ENCODE peak calls at places on chromosomes 4 and X, in seven cellular contexts. One of them, this sample, is unnamed.

GRCh38 chr4:8861576-8862279 is 9.9 kb downstream of the HMX1 start:
- DNase-seq in HepG2: no peak
- DNase-seq in H1: no peak
- DNase-seq in SK-N-SH: no peak
- DNase-seq in K562: no peak
- DNase-seq in GM12878: no peak
- DNase-seq in HCT116: no peak
- DNase-seq in this sample: no peak

GRCh38 chrX:3963980-3964379 is 250.5 kb upstream of the PRKX start:
- DNase-seq in H1: no peak
- DNase-seq in K562: no peak
- DNase-seq in HepG2: no peak
- DNase-seq in HCT116: no peak
- DNase-seq in SK-N-SH: no peak
- DNase-seq in GM12878: no peak
- DNase-seq in this sample: no peak

GRCh38 chr4:11954093-11954492 is 525.4 kb upstream of the HS3ST1 start:
- DNase-seq in SK-N-SH: no peak
- DNase-seq in HepG2: no peak
- DNase-seq in GM12878: no peak
- DNase-seq in H1: no peak
- DNase-seq in HCT116: peak; percentile 44
- DNase-seq in K562: no peak
- DNase-seq in this sample: peak; percentile 2

GRCh38 chr4:12446237-12446636 is 1017.5 kb upstream of the HS3ST1 start:
- DNase-seq in SK-N-SH: peak; percentile 12
- DNase-seq in HCT116: no peak
- DNase-seq in HepG2: no peak
- DNase-seq in K562: no peak
- DNase-seq in H1: no peak
- DNase-seq in GM12878: no peak
- DNase-seq in this sample: no peak

GRCh38 chr4:182478475-182478874 is 235.3 kb downstream of the TENM3 start:
- DNase-seq in HCT116: peak; percentile 16
- DNase-seq in K562: peak; percentile 22
- DNase-seq in GM12878: no peak
- DNase-seq in HepG2: peak; percentile 29
- DNase-seq in H1: no peak
- DNase-seq in SK-N-SH: peak; percentile 51
- DNase-seq in this sample: peak; percentile 39

GRCh38 chrX:12494400-12495138 is 296.6 kb upstream of the PRPS2 start:
- DNase-seq in GM12878: no peak
- DNase-seq in SK-N-SH: no peak
- DNase-seq in HCT116: no peak
- DNase-seq in HepG2: no peak
- DNase-seq in H1: no peak
- DNase-seq in K562: no peak
- DNase-seq in this sample: no peak

GRCh38 chrX:15864629-15865028 is 10.0 kb upstream of the AP1S2 start:
- DNase-seq in HCT116: no peak
- DNase-seq in SK-N-SH: no peak
- DNase-seq in K562: no peak
- DNase-seq in HepG2: no peak
- DNase-seq in H1: no peak
- DNase-seq in GM12878: no peak
- DNase-seq in this sample: no peak

GRCh38 chrX:31837445-31837844 is 765.6 kb upstream of the FTHL17 start:
- DNase-seq in K562: no peak
- DNase-seq in SK-N-SH: peak; percentile 12
- DNase-seq in HepG2: no peak
- DNase-seq in H1: no peak
- DNase-seq in GM12878: no peak
- DNase-seq in HCT116: no peak
- DNase-seq in this sample: no peak

GRCh38 chrX:42992199-42992943 is 214.4 kb upstream of the PPP1R2C start:
- DNase-seq in K562: no peak
- DNase-seq in H1: no peak
- DNase-seq in GM12878: no peak
- DNase-seq in HepG2: no peak
- DNase-seq in HCT116: no peak
- DNase-seq in SK-N-SH: no peak
- DNase-seq in this sample: no peak

GRCh38 chrX:153565996-153566580 is 32.9 kb downstream of the CCNQ start:
- DNase-seq in SK-N-SH: no peak
- DNase-seq in HepG2: no peak
- DNase-seq in H1: peak; percentile 52
- DNase-seq in GM12878: no peak
- DNase-seq in HCT116: no peak
- DNase-seq in K562: peak; percentile 28
- DNase-seq in this sample: no peak

GRCh38 chr4:165537028-165537648 is 158.3 kb downstream of the CPE start:
- DNase-seq in HepG2: peak; percentile 40
- DNase-seq in GM12878: no peak
- DNase-seq in HCT116: peak; percentile 51
- DNase-seq in SK-N-SH: peak; percentile 32
- DNase-seq in K562: peak; percentile 57
- DNase-seq in H1: no peak
- DNase-seq in this sample: peak; percentile 12

GRCh38 chr4:22970665-22971064 is 277.9 kb downstream of the GBA3 start:
- DNase-seq in GM12878: no peak
- DNase-seq in HepG2: no peak
- DNase-seq in K562: no peak
- DNase-seq in H1: no peak
- DNase-seq in HCT116: no peak
- DNase-seq in SK-N-SH: no peak
- DNase-seq in this sample: no peak

GRCh38 chr4:25862411-25863346 is at the start of gene SEL1L3:
- DNase-seq in HepG2: no peak
- DNase-seq in SK-N-SH: peak; percentile 84
- DNase-seq in HCT116: no peak
- DNase-seq in K562: peak; percentile 70
- DNase-seq in GM12878: no peak
- DNase-seq in H1: peak; percentile 74
- DNase-seq in this sample: peak; percentile 12

GRCh38 chrX:154409222-154409871 is at the start of gene DNASE1L1:
- DNase-seq in GM12878: no peak
- DNase-seq in K562: peak; percentile 93
- DNase-seq in SK-N-SH: no peak
- DNase-seq in HCT116: no peak
- DNase-seq in H1: peak; percentile 87
- DNase-seq in HepG2: peak; percentile 83
- DNase-seq in this sample: no peak

GRCh38 chr4:176139518-176139917 is 55.9 kb downstream of the SPATA4 start:
- DNase-seq in K562: no peak
- DNase-seq in GM12878: no peak
- DNase-seq in SK-N-SH: no peak
- DNase-seq in H1: no peak
- DNase-seq in HCT116: no peak
- DNase-seq in HepG2: no peak
- DNase-seq in this sample: no peak

GRCh38 chr4:2886161-2886560 is 42.5 kb downstream of the ADD1 start:
- DNase-seq in HepG2: no peak
- DNase-seq in K562: no peak
- DNase-seq in HCT116: no peak
- DNase-seq in H1: no peak
- DNase-seq in GM12878: no peak
- DNase-seq in SK-N-SH: no peak
- DNase-seq in this sample: no peak

GRCh38 chr4:70667710-70668535 is 1.6 kb upstream of the JCHAIN start:
- DNase-seq in SK-N-SH: no peak
- DNase-seq in HCT116: no peak
- DNase-seq in H1: no peak
- DNase-seq in GM12878: no peak
- DNase-seq in K562: no peak
- DNase-seq in HepG2: no peak
- DNase-seq in this sample: no peak

GRCh38 chr4:41148292-41148691 is 66.0 kb downstream of the APBB2 start:
- DNase-seq in GM12878: no peak
- DNase-seq in SK-N-SH: no peak
- DNase-seq in K562: no peak
- DNase-seq in H1: no peak
- DNase-seq in HepG2: no peak
- DNase-seq in HCT116: no peak
- DNase-seq in this sample: no peak

GRCh38 chrX:56314334-56314733 is 82.2 kb downstream of the KLF8 start:
- DNase-seq in GM12878: no peak
- DNase-seq in HepG2: no peak
- DNase-seq in SK-N-SH: no peak
- DNase-seq in K562: no peak
- DNase-seq in HCT116: no peak
- DNase-seq in H1: no peak
- DNase-seq in this sample: no peak

GRCh38 chr4:123453006-123453685 is 56.6 kb downstream of the SPRY1 start:
- DNase-seq in HepG2: no peak
- DNase-seq in GM12878: no peak
- DNase-seq in SK-N-SH: no peak
- DNase-seq in HCT116: no peak
- DNase-seq in K562: no peak
- DNase-seq in H1: no peak
- DNase-seq in this sample: no peak

GRCh38 chr4:140256941-140257340 is 103.0 kb upstream of the MAML3 start:
- DNase-seq in HepG2: peak; percentile 38
- DNase-seq in HCT116: no peak
- DNase-seq in K562: no peak
- DNase-seq in H1: no peak
- DNase-seq in GM12878: no peak
- DNase-seq in SK-N-SH: no peak
- DNase-seq in this sample: no peak

GRCh38 chrX:12872741-12873140 is 5.9 kb downstream of the TLR7 start:
- DNase-seq in H1: no peak
- DNase-seq in K562: no peak
- DNase-seq in HCT116: no peak
- DNase-seq in SK-N-SH: no peak
- DNase-seq in HepG2: no peak
- DNase-seq in GM12878: no peak
- DNase-seq in this sample: no peak

DNA sequence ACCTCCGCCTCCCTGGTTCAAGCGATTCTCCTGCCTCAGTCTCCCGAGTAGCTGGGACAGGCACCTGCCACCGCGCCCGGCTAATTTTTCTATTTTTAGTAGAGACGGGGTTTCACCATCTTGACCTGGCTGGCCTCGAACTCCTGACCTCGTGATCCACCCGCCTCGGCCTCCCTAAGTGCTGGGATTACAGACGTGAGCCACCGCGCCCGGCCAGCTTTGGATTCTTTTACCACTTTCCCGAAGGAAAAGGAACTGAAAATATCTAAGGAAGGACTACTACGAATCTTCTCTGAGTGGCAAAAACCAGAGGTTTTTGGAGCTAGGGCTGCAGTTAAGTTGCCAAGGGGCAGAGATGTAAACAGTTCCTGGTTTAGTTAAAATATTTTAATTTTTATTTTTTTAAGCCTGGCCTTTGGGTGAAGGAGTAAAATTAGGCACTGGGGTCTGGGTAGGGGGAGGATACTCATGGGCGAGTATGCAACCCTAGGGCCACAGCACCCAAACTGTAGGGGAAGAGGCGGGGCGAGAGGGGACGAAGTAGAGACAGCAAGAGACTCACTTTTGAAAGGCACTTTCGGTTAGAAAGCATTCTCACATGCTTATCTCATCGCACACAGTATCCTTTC is 525 bp upstream of the CISD2 start:
- DNase-seq in K562: peak; percentile 29
- DNase-seq in HCT116: no peak
- DNase-seq in GM12878: no peak
- DNase-seq in H1: no peak
- DNase-seq in SK-N-SH: no peak
- DNase-seq in HepG2: no peak
- DNase-seq in this sample: no peak
- TF ChIP-seq JUND in K562: peak; percentile 10
- TF ChIP-seq JUND in HCT116: peak; percentile 6
- TF ChIP-seq JUND in GM12878: no peak
- TF ChIP-seq JUND in H1: no peak
- TF ChIP-seq JUND in SK-N-SH: no peak
- TF ChIP-seq JUND in HepG2: no peak
- TF ChIP-seq JUND in this sample: no peak

DNA sequence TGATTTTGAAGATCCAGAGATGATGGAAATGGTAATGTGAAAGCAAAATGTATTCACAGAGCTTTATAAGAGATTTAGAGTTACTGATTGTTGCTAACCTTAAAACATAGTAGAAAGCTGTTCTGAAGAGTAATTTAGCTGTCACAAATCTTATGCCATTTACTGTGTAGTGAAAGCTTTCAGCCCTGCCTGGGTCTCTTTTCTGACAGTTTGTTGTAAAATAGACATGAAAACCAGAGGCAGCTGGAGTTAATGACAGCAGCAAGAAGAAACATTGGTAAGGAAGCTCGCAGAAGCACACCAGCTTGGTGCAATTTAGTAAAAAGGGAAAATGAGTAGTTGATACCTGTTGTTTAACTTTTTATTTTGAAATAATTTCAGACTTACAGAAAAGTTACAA is 21.1 kb downstream of the POLR2B start:
- DNase-seq in HepG2: no peak
- DNase-seq in K562: no peak
- DNase-seq in H1: no peak
- DNase-seq in GM12878: no peak
- DNase-seq in HCT116: no peak
- DNase-seq in SK-N-SH: no peak
- DNase-seq in this sample: no peak
- TF ChIP-seq JUND in HepG2: no peak
- TF ChIP-seq JUND in K562: no peak
- TF ChIP-seq JUND in H1: no peak
- TF ChIP-seq JUND in GM12878: no peak
- TF ChIP-seq JUND in HCT116: no peak
- TF ChIP-seq JUND in SK-N-SH: no peak
- TF ChIP-seq JUND in this sample: no peak

DNA sequence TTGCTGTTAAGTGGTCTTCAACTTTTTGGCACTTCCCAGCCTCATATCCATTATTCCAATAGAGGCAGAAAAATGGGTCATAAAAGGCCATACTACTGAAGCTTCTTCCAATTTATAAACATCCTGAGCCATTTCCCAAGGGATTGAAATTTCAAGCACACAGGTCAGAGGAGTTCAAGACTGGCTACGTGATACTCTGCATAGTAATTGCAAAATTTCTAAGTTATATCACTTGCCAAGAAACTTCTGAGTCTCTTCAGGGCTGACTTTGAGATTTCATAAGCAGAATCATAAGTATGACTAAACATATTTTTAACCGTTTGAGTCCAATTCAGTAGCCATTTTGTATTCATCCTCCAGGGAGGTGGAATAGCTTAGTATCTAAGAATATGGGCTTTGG is 75.6 kb upstream of the RXFP1 start:
- DNase-seq in H1: no peak
- DNase-seq in SK-N-SH: no peak
- DNase-seq in HCT116: no peak
- DNase-seq in HepG2: no peak
- DNase-seq in K562: no peak
- DNase-seq in GM12878: no peak
- DNase-seq in this sample: no peak
- TF ChIP-seq JUND in H1: no peak
- TF ChIP-seq JUND in SK-N-SH: no peak
- TF ChIP-seq JUND in HCT116: no peak
- TF ChIP-seq JUND in HepG2: no peak
- TF ChIP-seq JUND in K562: no peak
- TF ChIP-seq JUND in GM12878: no peak
- TF ChIP-seq JUND in this sample: no peak

DNA sequence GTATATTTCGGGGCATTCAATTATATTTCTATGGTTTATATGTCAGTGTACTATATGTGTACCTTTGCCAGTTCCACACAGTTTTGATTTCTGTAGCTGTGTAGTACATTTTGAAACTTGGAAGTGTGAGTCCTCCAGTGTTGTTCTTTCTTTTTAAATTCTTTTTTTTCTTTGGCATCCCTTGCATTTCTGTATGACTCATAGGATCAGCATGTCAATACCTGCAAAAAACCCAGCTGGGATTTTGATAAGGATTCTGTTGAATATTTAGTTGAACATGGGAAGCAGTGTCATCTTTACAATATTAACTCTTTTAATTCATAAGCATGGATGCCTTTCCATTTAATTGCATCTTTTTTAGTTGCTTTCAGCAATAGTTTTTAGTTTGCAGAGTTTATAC is 100.0 kb downstream of the SH3BGRL start:
- DNase-seq in GM12878: no peak
- DNase-seq in H1: no peak
- DNase-seq in K562: no peak
- DNase-seq in SK-N-SH: no peak
- DNase-seq in HCT116: no peak
- DNase-seq in HepG2: no peak
- DNase-seq in this sample: no peak
- TF ChIP-seq JUND in GM12878: no peak
- TF ChIP-seq JUND in H1: peak; percentile 59
- TF ChIP-seq JUND in K562: no peak
- TF ChIP-seq JUND in SK-N-SH: no peak
- TF ChIP-seq JUND in HCT116: no peak
- TF ChIP-seq JUND in HepG2: no peak
- TF ChIP-seq JUND in this sample: no peak